ENCODE peak calls at places on chromosomes 3 and 15, in nine cellular contexts. One of them, this sample, is unnamed.

GRCh38 chr15:95249524-95249923 is 1018.2 kb downstream of the MCTP2 start:
- DNase-seq in GM12878: no peak
- DNase-seq in neuronal stem cell: no peak
- DNase-seq in A549: no peak
- DNase-seq in M059J: no peak
- DNase-seq in stimulated activated CD4-positive, alpha-beta T cell treated with anti-CD3 and anti-CD28 coated beads, Interleukin-15, amount 100 ng/mL, for 24 hours: no peak
- DNase-seq in Peyer's patch: no peak
- DNase-seq in NCI-H2227 treated with DMSO at 0.1 percent for 48 hours: no peak
- DNase-seq in RPMI7951: no peak
- DNase-seq in this sample: no peak

GRCh38 chr3:113428581-113428980 is 12.7 kb downstream of the CFAP44 start:
- DNase-seq in M059J: peak; percentile 47
- DNase-seq in RPMI7951: no peak
- DNase-seq in neuronal stem cell: no peak
- DNase-seq in NCI-H2227 treated with DMSO at 0.1 percent for 48 hours: no peak
- DNase-seq in stimulated activated CD4-positive, alpha-beta T cell treated with anti-CD3 and anti-CD28 coated beads, Interleukin-15, amount 100 ng/mL, for 24 hours: no peak
- DNase-seq in GM12878: no peak
- DNase-seq in A549: no peak
- DNase-seq in Peyer's patch: no peak
- DNase-seq in this sample: no peak

GRCh38 chr15:31391687-31392671 is 65.3 kb downstream of the KLF13 start:
- DNase-seq in neuronal stem cell: peak; percentile 49
- DNase-seq in M059J: peak; percentile 59
- DNase-seq in stimulated activated CD4-positive, alpha-beta T cell treated with anti-CD3 and anti-CD28 coated beads, Interleukin-15, amount 100 ng/mL, for 24 hours: peak; percentile 90
- DNase-seq in Peyer's patch: peak; percentile 96
- DNase-seq in RPMI7951: peak; percentile 81
- DNase-seq in A549: peak; percentile 78
- DNase-seq in NCI-H2227 treated with DMSO at 0.1 percent for 48 hours: peak; percentile 16
- DNase-seq in GM12878: no peak
- DNase-seq in this sample: peak; percentile 56

GRCh38 chr3:24615177-24615576 is 120.5 kb upstream of the THRB start:
- DNase-seq in NCI-H2227 treated with DMSO at 0.1 percent for 48 hours: no peak
- DNase-seq in M059J: no peak
- DNase-seq in A549: no peak
- DNase-seq in neuronal stem cell: no peak
- DNase-seq in Peyer's patch: no peak
- DNase-seq in stimulated activated CD4-positive, alpha-beta T cell treated with anti-CD3 and anti-CD28 coated beads, Interleukin-15, amount 100 ng/mL, for 24 hours: no peak
- DNase-seq in RPMI7951: no peak
- DNase-seq in GM12878: no peak
- DNase-seq in this sample: no peak

GRCh38 chr3:141275032-141275422 is 43.4 kb downstream of the PXYLP1 start:
- DNase-seq in neuronal stem cell: no peak
- DNase-seq in A549: no peak
- DNase-seq in RPMI7951: peak; percentile 96
- DNase-seq in M059J: peak; percentile 97
- DNase-seq in GM12878: no peak
- DNase-seq in stimulated activated CD4-positive, alpha-beta T cell treated with anti-CD3 and anti-CD28 coated beads, Interleukin-15, amount 100 ng/mL, for 24 hours: peak; percentile 23
- DNase-seq in Peyer's patch: no peak
- DNase-seq in NCI-H2227 treated with DMSO at 0.1 percent for 48 hours: no peak
- DNase-seq in this sample: no peak

GRCh38 chr15:69609776-69610175 is 157.2 kb downstream of the RPLP1 start:
- DNase-seq in RPMI7951: peak; percentile 68
- DNase-seq in stimulated activated CD4-positive, alpha-beta T cell treated with anti-CD3 and anti-CD28 coated beads, Interleukin-15, amount 100 ng/mL, for 24 hours: no peak
- DNase-seq in A549: no peak
- DNase-seq in GM12878: no peak
- DNase-seq in M059J: no peak
- DNase-seq in neuronal stem cell: no peak
- DNase-seq in NCI-H2227 treated with DMSO at 0.1 percent for 48 hours: no peak
- DNase-seq in Peyer's patch: no peak
- DNase-seq in this sample: no peak

GRCh38 chr15:58066042-58066867 is 744 bp upstream of the ALDH1A2 start:
- DNase-seq in Peyer's patch: peak; percentile 71
- DNase-seq in GM12878: no peak
- DNase-seq in M059J: no peak
- DNase-seq in RPMI7951: peak; percentile 41
- DNase-seq in stimulated activated CD4-positive, alpha-beta T cell treated with anti-CD3 and anti-CD28 coated beads, Interleukin-15, amount 100 ng/mL, for 24 hours: peak; percentile 74
- DNase-seq in neuronal stem cell: peak; percentile 48
- DNase-seq in NCI-H2227 treated with DMSO at 0.1 percent for 48 hours: no peak
- DNase-seq in A549: peak; percentile 69
- DNase-seq in this sample: peak; percentile 90

GRCh38 chr3:21705769-21706168 is 45.2 kb downstream of the ZNF385D start:
- DNase-seq in stimulated activated CD4-positive, alpha-beta T cell treated with anti-CD3 and anti-CD28 coated beads, Interleukin-15, amount 100 ng/mL, for 24 hours: no peak
- DNase-seq in Peyer's patch: no peak
- DNase-seq in M059J: peak; percentile 90
- DNase-seq in A549: no peak
- DNase-seq in NCI-H2227 treated with DMSO at 0.1 percent for 48 hours: no peak
- DNase-seq in GM12878: no peak
- DNase-seq in RPMI7951: peak; percentile 53
- DNase-seq in neuronal stem cell: no peak
- DNase-seq in this sample: no peak

GRCh38 chr3:150135321-150135721 is 164.6 kb upstream of the PFN2 start:
- DNase-seq in NCI-H2227 treated with DMSO at 0.1 percent for 48 hours: no peak
- DNase-seq in GM12878: no peak
- DNase-seq in stimulated activated CD4-positive, alpha-beta T cell treated with anti-CD3 and anti-CD28 coated beads, Interleukin-15, amount 100 ng/mL, for 24 hours: no peak
- DNase-seq in RPMI7951: no peak
- DNase-seq in neuronal stem cell: no peak
- DNase-seq in M059J: no peak
- DNase-seq in Peyer's patch: no peak
- DNase-seq in A549: no peak
- DNase-seq in this sample: no peak

GRCh38 chr15:60793656-60794055 is 314.7 kb upstream of the ICE2 start:
- DNase-seq in A549: no peak
- DNase-seq in neuronal stem cell: no peak
- DNase-seq in RPMI7951: no peak
- DNase-seq in NCI-H2227 treated with DMSO at 0.1 percent for 48 hours: no peak
- DNase-seq in Peyer's patch: no peak
- DNase-seq in M059J: no peak
- DNase-seq in stimulated activated CD4-positive, alpha-beta T cell treated with anti-CD3 and anti-CD28 coated beads, Interleukin-15, amount 100 ng/mL, for 24 hours: no peak
- DNase-seq in GM12878: no peak
- DNase-seq in this sample: no peak